ENCODE peak calls at places on chromosomes 16 and 17, in nine cellular contexts. B is stomach, O is prostate gland, V is ovary, P is Peyer's patch, T is adrenal gland, K is IMR-90, Y is esophagus squamous epithelium, G is transverse colon. E is an unnamed sample.

GRCh38 chr17:70905796-70906195 is 736.5 kb downstream of the KCNJ2 start:
- DNase-seq in K (peak; percentile 100), V (no peak), G (no peak), B (no peak), O (no peak), Y (no peak), P (no peak), T (peak; percentile 45), E (no peak)

GRCh38 chr17:63476857-63477470 is at the start of gene ACE:
- DNase-seq in P (peak; percentile 91), G (peak; percentile 81), B (peak; percentile 37), K (peak; percentile 15), Y (no peak), V (no peak), O (peak; percentile 40), T (peak; percentile 35), E (no peak)

GRCh38 chr17:50865060-50865867 is 890 bp downstream of the TOB1 start:
- DNase-seq in T (peak; percentile 74), G (peak; percentile 53), B (peak; percentile 64), O (peak; percentile 60), P (peak; percentile 77), Y (no peak), K (peak; percentile 24), V (peak; percentile 71), E (no peak)

GRCh38 chr16:27449434-27450188 is 47.6 kb downstream of the IL21R start:
- DNase-seq in P (no peak), B (peak; percentile 43), T (no peak), G (peak; percentile 59), O (no peak), V (no peak), Y (no peak), K (no peak), E (no peak)

GRCh38 chr17:77572065-77572601 is 386.4 kb upstream of the TNRC6C start:
- DNase-seq in P (no peak), B (no peak), K (no peak), T (no peak), O (no peak), V (no peak), G (no peak), Y (no peak), E (no peak)

GRCh38 chr17:28125530-28126382 is 83.3 kb downstream of the NLK start:
- DNase-seq in Y (no peak), K (no peak), P (no peak), T (no peak), V (no peak), O (no peak), G (no peak), B (no peak), E (no peak)

GRCh38 chr17:18262111-18262510 is 1.6 kb downstream of the MIEF2 start:
- DNase-seq in O (no peak), K (no peak), V (no peak), Y (no peak), G (no peak), T (no peak), P (no peak), B (no peak), E (no peak)

GRCh38 chr17:59219992-59220327 is 351 bp upstream of the GDPD1 start:
- DNase-seq in O (no peak), G (no peak), T (no peak), V (no peak), B (no peak), K (no peak), Y (no peak), P (no peak), E (no peak)

GRCh38 chr17:67221062-67221998 is 23.7 kb downstream of the HELZ start:
- DNase-seq in K (peak; percentile 33), Y (no peak), P (no peak), O (peak; percentile 22), G (no peak), V (no peak), T (peak; percentile 35), B (no peak), E (no peak)

GRCh38 chr17:59299400-59300092 is 31.9 kb upstream of the YPEL2 start:
- DNase-seq in P (no peak), B (no peak), Y (no peak), O (no peak), V (no peak), G (no peak), K (no peak), T (no peak), E (no peak)

GRCh38 chr16:62882552-62883221 is 846.4 kb upstream of the CDH8 start:
- DNase-seq in Y (no peak), G (no peak), K (no peak), T (no peak), V (no peak), O (no peak), P (no peak), B (no peak), E (no peak)

GRCh38 chr17:55689672-55690071 is 33.0 kb downstream of the TMEM100 start:
- DNase-seq in P (no peak), B (no peak), K (no peak), V (no peak), G (no peak), T (no peak), Y (no peak), O (no peak), E (no peak)
- TF ChIP-seq POLR2A in P (no peak), B (no peak), K (no peak), V (no peak), G (no peak), T (no peak), Y (no peak), O (no peak), E (no peak)

GRCh38 chr17:44221072-44221861 is 1.8 kb upstream of the UBTF start:
- DNase-seq in P (peak; percentile 86), V (peak; percentile 76), K (peak; percentile 81), T (peak; percentile 83), B (peak; percentile 82), G (peak; percentile 79), Y (no peak), O (peak; percentile 67), E (peak; percentile 53)

GRCh38 chr17:44220211-44221071 is 966 bp upstream of the UBTF start:
- DNase-seq in Y (no peak), V (peak; percentile 61), B (peak; percentile 52), G (peak; percentile 42), P (peak; percentile 74), T (peak; percentile 57), O (peak; percentile 40), K (peak; percentile 44), E (no peak)

GRCh38 chr17:44221862-44222111 is 2.3 kb upstream of the UBTF start:
- DNase-seq in O (no peak), P (peak; percentile 62), T (no peak), K (no peak), Y (no peak), V (no peak), B (no peak), G (no peak), E (no peak)

GRCh38 chr17:44222112-44222869 is 2.8 kb upstream of the UBTF start:
- DNase-seq in T (peak; percentile 90), Y (no peak), B (peak; percentile 76), P (peak; percentile 78), O (peak; percentile 74), K (peak; percentile 66), G (peak; percentile 83), V (peak; percentile 77), E (no peak)

GRCh38 chr17:44223574-44224046 is 4.1 kb upstream of the UBTF start:
- DNase-seq in Y (no peak), K (peak; percentile 65), T (peak; percentile 94), V (peak; percentile 64), P (no peak), B (no peak), O (no peak), G (peak; percentile 62), E (no peak)
- H3K4me1 ChIP-seq in Y (peaks cover 16% of the 10 kb centered on the region), K (peaks cover 9% of the 10 kb centered on the region), T (peaks cover 14% of the 10 kb centered on the region), V (peaks cover 8% of the 10 kb centered on the region), P (no peaks in the 10 kb centered on the region), B (peaks cover 26% of the 10 kb centered on the region), O (peaks cover 5% of the 10 kb centered on the region), G (peaks cover 12% of the 10 kb centered on the region), E (peaks cover 7% of the 10 kb centered on the region)

GRCh38 chr17:43363926-43364285 is 34.9 kb upstream of the ARL4D start:
- DNase-seq in B (no peak), P (no peak), O (no peak), V (no peak), T (no peak), Y (no peak), G (no peak), K (no peak), E (no peak)

GRCh38 chr17:43360376-43360738 is 38.4 kb upstream of the ARL4D start:
- DNase-seq in T (peak; percentile 79), O (peak; percentile 41), Y (no peak), G (peak; percentile 72), V (no peak), K (peak; percentile 97), B (peak; percentile 59), P (no peak), E (no peak)

GRCh38 chr17:43363181-43363925 is 35.4 kb upstream of the ARL4D start:
- DNase-seq in O (peak; percentile 8), T (no peak), P (no peak), B (no peak), K (no peak), Y (no peak), V (peak; percentile 42), G (no peak), E (no peak)

GRCh38 chr17:43359469-43360105 is 39.2 kb upstream of the ARL4D start:
- DNase-seq in O (no peak), T (no peak), K (no peak), G (peak; percentile 21), B (no peak), V (no peak), P (no peak), Y (no peak), E (no peak)

GRCh38 chr17:43360739-43361498 is 37.9 kb upstream of the ARL4D start:
- DNase-seq in O (peak; percentile 90), P (peak; percentile 91), K (peak; percentile 100), Y (peak; percentile 43), T (peak; percentile 93), G (peak; percentile 96), V (peak; percentile 91), B (peak; percentile 94), E (peak; percentile 95)
- TF ChIP-seq POLR2A in O (peak; percentile 88), P (peak; percentile 98), K (peak; percentile 100), Y (peak; percentile 98), T (peak; percentile 100), G (peak; percentile 100), V (peak; percentile 100), B (peak; percentile 96), E (peak; percentile 100)

GRCh38 chr16:71557299-71557698 is 19.6 kb downstream of the TAT start:
- DNase-seq in G (no peak), B (no peak), Y (no peak), T (no peak), O (no peak), V (no peak), K (no peak), P (no peak), E (no peak)
- H3K4me1 ChIP-seq in G (no peaks in the 10 kb centered on the region), B (no peaks in the 10 kb centered on the region), Y (no peaks in the 10 kb centered on the region), T (no peaks in the 10 kb centered on the region), O (no peaks in the 10 kb centered on the region), V (no peaks in the 10 kb centered on the region), K (no peaks in the 10 kb centered on the region), P (no peaks in the 10 kb centered on the region), E (no peaks in the 10 kb centered on the region)

E was measured in breast epithelium.